ENCODE peak calls at places on chromosomes 13 and 19, in ten cellular contexts. C is caudate nucleus, F is neuronal stem cell, N is psoas muscle, E is aorta, B is thoracic aorta, U is tibial artery, A is uterus, I is Peyer's patch, J is adrenal gland. W is an unnamed sample.

GRCh38 chr19:54707932-54708331 is 16.3 kb upstream of the KIR3DL3 start:
- DNase-seq in N (no peak), J (no peak), F (no peak), I (no peak), C (no peak), A (no peak), E (no peak), U (no peak), B (no peak), W (no peak)

GRCh38 chr19:45809643-45810159 is 5.4 kb downstream of the RSPH6A start:
- DNase-seq in U (no peak), E (no peak), B (no peak), N (no peak), I (no peak), C (no peak), F (no peak), J (no peak), A (no peak), W (no peak)

GRCh38 chr13:114106526-114106925 is 25.9 kb downstream of the RASA3 start:
- DNase-seq in J (no peak), N (no peak), U (no peak), I (no peak), F (no peak), B (no peak), C (no peak), A (no peak), E (no peak), W (no peak)

GRCh38 chr13:107025991-107026390 is 458.1 kb upstream of the ARGLU1 start:
- DNase-seq in A (peak), I (no peak), E (peak), C (no peak), J (no peak), U (peak), F (no peak), B (peak), N (no peak), W (no peak)

GRCh38 chr19:36973021-36973843 is 57.1 kb downstream of the ZNF568 start:
- DNase-seq in C (no peak), A (peak), N (peak), B (peak), U (peak), F (peak), I (peak), J (peak), E (peak), W (peak)

GRCh38 chr19:58498316-58499020 is 13.3 kb downstream of the SLC27A5 start:
- DNase-seq in I (no peak), C (no peak), U (no peak), J (peak), E (peak), F (no peak), N (peak), B (no peak), A (peak), W (no peak)

GRCh38 chr13:75357576-75358295 is 124.2 kb downstream of the TBC1D4 start:
- DNase-seq in F (peak), I (no peak), E (no peak), A (no peak), U (no peak), B (no peak), N (no peak), J (no peak), C (no peak), W (peak)

GRCh38 chr13:25267715-25268114 is 19.6 kb downstream of the MTMR6 start:
- DNase-seq in A (no peak), U (no peak), E (no peak), C (no peak), N (no peak), J (no peak), B (no peak), I (no peak), F (no peak), W (no peak)

GRCh38 chr19:43552616-43553015 is 19.6 kb downstream of the ZNF575 start:
- DNase-seq in A (no peak), U (no peak), E (no peak), J (no peak), F (no peak), B (no peak), N (no peak), C (no peak), I (no peak), W (no peak)

GRCh38 chr13:75670496-75670895 is 34.4 kb downstream of the LMO7 start:
- DNase-seq in N (no peak), U (no peak), F (no peak), B (no peak), J (no peak), A (no peak), I (no peak), C (no peak), E (no peak), W (no peak)

GRCh38 chr13:47337781-47338507 is 441.1 kb upstream of the HTR2A start:
- DNase-seq in C (no peak), A (no peak), F (no peak), U (no peak), J (no peak), I (no peak), N (no peak), E (no peak), B (no peak), W (no peak)

GRCh38 chr13:110455941-110456340 is 105.6 kb downstream of the RAB20 start:
- DNase-seq in N (peak), J (peak), C (peak), A (peak), I (peak), B (peak), F (peak), U (peak), E (peak), W (peak)

GRCh38 chr13:98981596-98982195 is 3.8 kb upstream of the DOCK9 start:
- DNase-seq in E (no peak), J (no peak), A (no peak), N (no peak), B (no peak), C (no peak), F (no peak), I (no peak), U (no peak), W (peak)

GRCh38 chr19:45785097-45785496 is 2.8 kb upstream of the DMPK start:
- DNase-seq in C (no peak), U (no peak), F (no peak), I (no peak), N (no peak), E (no peak), J (no peak), B (no peak), A (no peak), W (no peak)

GRCh38 chr13:110874508-110874960 is 40.3 kb downstream of the ANKRD10 start:
- DNase-seq in B (peak), N (peak), C (no peak), J (peak), U (peak), F (peak), E (peak), I (peak), A (peak), W (peak)

GRCh38 chr19:14337510-14337909 is 43.7 kb upstream of the ADGRE5 start:
- DNase-seq in F (no peak), B (no peak), N (no peak), J (no peak), I (no peak), C (no peak), U (no peak), A (no peak), E (no peak), W (peak)

GRCh38 chr19:16316506-16316882 is 8.1 kb upstream of the KLF2 start:
- DNase-seq in E (no peak), N (no peak), A (no peak), C (no peak), J (no peak), F (no peak), U (no peak), I (no peak), B (no peak), W (no peak)
- H3K27ac ChIP-seq in E (peak), N (peak), A (peak), C (no peak), J (peak), F (no peak), U (peak), I (peak), B (peak), W (no peak)

GRCh38 chr19:5129691-5130090 is 160.8 kb downstream of the KDM4B start:
- DNase-seq in B (no peak), J (no peak), A (no peak), U (no peak), N (no peak), F (no peak), I (no peak), C (no peak), E (no peak), W (no peak)

GRCh38 chr19:5128251-5128931 is 159.5 kb downstream of the KDM4B start:
- DNase-seq in B (no peak), I (no peak), A (peak), E (peak), N (peak), C (no peak), F (no peak), J (peak), U (peak), W (no peak)

GRCh38 chr19:5130371-5131030 is 161.6 kb downstream of the KDM4B start:
- DNase-seq in A (no peak), U (no peak), C (no peak), N (no peak), F (no peak), E (no peak), I (peak), J (no peak), B (no peak), W (peak)

GRCh38 chr19:5127710-5128109 is 158.8 kb downstream of the KDM4B start:
- DNase-seq in A (no peak), C (no peak), J (no peak), N (no peak), I (peak), U (no peak), F (no peak), B (no peak), E (no peak), W (no peak)

DNA sequence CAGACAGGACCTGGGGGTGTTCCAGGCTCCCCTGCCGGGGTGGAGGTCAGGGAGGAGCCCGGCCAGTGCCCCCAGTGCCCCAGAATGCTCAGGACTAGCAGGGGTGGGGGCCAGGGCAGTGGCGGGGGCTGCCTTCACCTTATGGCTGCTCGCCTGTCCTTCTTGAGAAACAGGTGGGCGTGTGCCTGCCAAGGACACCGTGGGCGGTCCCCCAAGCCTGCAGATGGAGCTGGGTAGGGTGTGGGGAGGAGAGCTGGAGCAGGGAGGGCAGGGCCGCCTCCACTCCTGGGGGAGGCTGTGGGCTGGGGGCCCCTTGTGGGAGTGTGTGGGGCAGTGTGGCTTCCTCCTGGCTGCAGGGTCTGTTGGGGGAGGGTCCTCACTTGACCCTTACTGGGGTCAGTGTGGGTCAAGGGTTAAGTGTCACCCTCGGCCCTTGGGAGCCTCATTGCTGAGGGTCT is 160.0 kb downstream of the KDM4B start:
- DNase-seq in A (peak), E (no peak), B (no peak), I (no peak), U (no peak), C (no peak), J (no peak), N (peak), F (no peak), W (no peak)
- H3K27ac ChIP-seq in A (peak), E (no peak), B (no peak), I (no peak), U (peak), C (no peak), J (peak), N (no peak), F (no peak), W (no peak)

GRCh38 chr19:8413593-8413923 is 453 bp downstream of the MARCHF2 start:
- DNase-seq in J (no peak), B (no peak), N (no peak), F (no peak), E (no peak), I (no peak), A (no peak), U (no peak), C (no peak), W (no peak)
- H3K27ac ChIP-seq in J (peak), B (peak), N (peak), F (no peak), E (no peak), I (peak), A (peak), U (peak), C (peak), W (peak)

GRCh38 chr13:44767257-44767656 is 191.1 kb upstream of the TSC22D1 start:
- DNase-seq in I (no peak), B (no peak), C (no peak), U (no peak), E (no peak), N (no peak), A (no peak), J (no peak), F (no peak), W (no peak)

GRCh38 chr13:44768233-44768632 is 192.1 kb upstream of the TSC22D1 start:
- DNase-seq in I (no peak), B (no peak), J (no peak), F (no peak), N (no peak), U (no peak), A (no peak), E (no peak), C (no peak), W (no peak)

GRCh38 chr13:44765076-44765475 is 188.9 kb upstream of the TSC22D1 start:
- DNase-seq in N (no peak), B (no peak), F (peak), J (no peak), A (no peak), U (no peak), E (no peak), C (no peak), I (no peak), W (no peak)

GRCh38 chr13:44768775-44769578 is 192.8 kb upstream of the TSC22D1 start:
- DNase-seq in C (no peak), B (no peak), N (no peak), J (no peak), U (no peak), A (no peak), F (no peak), I (no peak), E (no peak), W (no peak)

GRCh38 chr13:44770951-44771350 is 194.8 kb upstream of the TSC22D1 start:
- DNase-seq in A (no peak), U (no peak), E (no peak), B (no peak), N (no peak), I (no peak), F (no peak), C (no peak), J (no peak), W (no peak)
- H3K27ac ChIP-seq in A (no peak), U (no peak), E (no peak), B (no peak), N (no peak), I (no peak), F (no peak), C (no peak), J (no peak), W (no peak)

GRCh38 chr19:16051254-16052025 is 24.9 kb upstream of the TPM4 start:
- DNase-seq in I (no peak), F (no peak), N (no peak), E (no peak), B (no peak), C (no peak), A (no peak), U (no peak), J (no peak), W (peak)
- H3K27ac ChIP-seq in I (no peak), F (no peak), N (no peak), E (no peak), B (no peak), C (no peak), A (no peak), U (no peak), J (no peak), W (no peak)

DNA sequence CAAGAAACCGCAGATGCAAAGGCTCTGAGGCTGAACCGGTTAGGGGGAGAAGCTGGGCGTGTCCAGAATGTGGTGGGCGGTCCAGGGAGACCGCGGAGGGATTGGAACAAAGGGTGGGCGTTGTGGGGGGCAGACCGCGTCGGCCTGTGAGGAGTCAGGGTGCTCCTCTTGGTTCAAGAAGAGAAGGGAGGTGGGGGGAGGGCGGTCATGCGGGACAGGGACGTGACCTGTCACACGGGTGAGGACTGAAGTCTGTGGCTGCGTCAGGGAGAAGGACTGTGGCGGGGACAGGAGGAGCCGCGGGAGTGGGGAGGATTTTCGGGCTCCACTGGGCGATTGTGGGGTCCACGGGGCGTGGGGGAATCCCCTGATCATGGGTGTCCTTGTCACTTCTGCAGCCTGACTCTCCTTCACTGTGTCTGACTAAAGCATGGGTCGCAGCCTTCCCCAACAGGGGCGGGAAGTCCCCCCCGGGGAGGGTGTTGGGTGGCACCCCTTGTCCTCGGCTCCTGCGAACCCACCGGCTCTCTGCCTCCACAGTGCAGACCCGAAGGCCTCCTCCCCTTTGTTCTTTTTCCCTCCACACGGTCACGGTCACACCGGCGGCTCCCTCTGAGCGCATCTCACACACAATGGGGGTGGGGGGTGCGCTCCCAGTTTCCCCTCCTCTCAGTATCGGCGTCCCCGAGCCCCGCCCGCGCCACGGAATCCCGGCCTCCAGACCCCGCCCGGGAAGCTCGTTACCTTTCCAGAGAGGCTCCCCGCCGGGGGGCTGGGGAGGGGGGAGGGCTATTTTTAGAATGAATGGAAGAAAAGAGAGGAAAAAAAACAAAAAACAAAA is 16.4 kb upstream of the KCNN1 start:
- DNase-seq in E (peak), C (no peak), I (peak), N (no peak), B (no peak), A (no peak), U (no peak), J (no peak), F (no peak), W (peak)
- H3K27ac ChIP-seq in E (no peak), C (no peak), I (no peak), N (no peak), B (no peak), A (no peak), U (no peak), J (no peak), F (no peak), W (no peak)